ENCODE peak calls at places on chromosomes 3 and 15, in five cellular contexts. F is fibroblast of mammary gland, M is ELR, C is HS-27A, I is Daoy. Z is an unnamed sample.
A peak's percentile ranks its signal among the peaks of the same experiment; 100 is the strongest.

GRCh38 chr3:62529230-62529629 is 155.9 kb upstream of the FEZF2 start:
- DNase-seq in M (peak; percentile 45), F (peak; percentile 30), I (peak; percentile 32), C (no peak), Z (no peak)

GRCh38 chr15:78438595-78439285 is 724 bp downstream of the IREB2 start:
- DNase-seq in C (no peak), F (peak; percentile 30), I (peak; percentile 31), M (peak; percentile 59), Z (no peak)

GRCh38 chr3:10015476-10015904 is 10.7 kb upstream of the FANCD2 start:
- DNase-seq in F (peak; percentile 97), I (peak; percentile 36), M (peak; percentile 76), C (no peak), Z (peak; percentile 30)

GRCh38 chr3:179750720-179751328 is 98.0 kb downstream of the USP13 start:
- DNase-seq in I (no peak), M (peak; percentile 41), C (no peak), F (peak; percentile 39), Z (no peak)

GRCh38 chr3:47577583-47578118 is 1.0 kb downstream of the CSPG5 start:
- DNase-seq in C (no peak), M (no peak), F (no peak), I (peak; percentile 19), Z (no peak)

GRCh38 chr15:45151998-45152828 is 22.4 kb downstream of the DUOX1 start:
- DNase-seq in I (no peak), F (no peak), C (no peak), M (no peak), Z (no peak)

GRCh38 chr3:131193671-131194291 is 167.1 kb downstream of the NEK11 start:
- DNase-seq in M (peak; percentile 7), I (no peak), F (no peak), C (no peak), Z (no peak)

GRCh38 chr3:50235716-50236483 is at the start of gene GNAI2:
- DNase-seq in F (peak; percentile 96), C (peak; percentile 95), M (peak; percentile 98), I (peak; percentile 98), Z (peak; percentile 98)

GRCh38 chr3:56958879-56959607 is 101.4 kb upstream of the SPATA12 start:
- DNase-seq in I (no peak), F (no peak), C (no peak), M (no peak), Z (no peak)

GRCh38 chr3:69129531-69129930 is 7.1 kb upstream of the LMOD3 start:
- DNase-seq in M (no peak), C (no peak), F (peak; percentile 77), I (no peak), Z (no peak)

GRCh38 chr15:77797270-77797669 is 164.6 kb upstream of the LINGO1 start:
- DNase-seq in F (no peak), C (no peak), M (no peak), I (no peak), Z (no peak)

GRCh38 chr3:9781551-9781950 is 10.7 kb downstream of the TADA3 start:
- DNase-seq in I (no peak), C (no peak), M (no peak), F (no peak), Z (no peak)

GRCh38 chr15:86711476-86711875 is 631.8 kb downstream of the AGBL1 start:
- DNase-seq in M (no peak), I (no peak), C (no peak), F (no peak), Z (no peak)

GRCh38 chr3:177977381-177978158 is 558.7 kb upstream of the KCNMB2 start:
- DNase-seq in M (peak; percentile 99), C (peak; percentile 81), I (peak; percentile 90), F (peak; percentile 97), Z (peak; percentile 58)

GRCh38 chr15:40115670-40116093 is 7.0 kb upstream of the BMF start:
- DNase-seq in M (no peak), F (no peak), C (no peak), I (peak; percentile 44), Z (no peak)

GRCh38 chr3:149634072-149634471 is 23.8 kb downstream of the WWTR1 start:
- DNase-seq in F (no peak), I (no peak), C (no peak), M (no peak), Z (no peak)

GRCh38 chr3:5016218-5017161 is 37.3 kb downstream of the BHLHE40 start:
- DNase-seq in M (peak; percentile 62), C (no peak), I (peak; percentile 88), F (peak; percentile 65), Z (no peak)

GRCh38 chr15:87354661-87355410 is 901.7 kb downstream of the NTRK3 start:
- DNase-seq in F (peak; percentile 55), M (peak; percentile 90), C (no peak), I (peak; percentile 66), Z (no peak)

GRCh38 chr3:127275287-127275781 is 12.5 kb downstream of the PRR20G start:
- DNase-seq in I (peak; percentile 17), M (peak; percentile 19), C (no peak), F (peak; percentile 37), Z (no peak)

GRCh38 chr15:94327356-94327936 is 96.1 kb downstream of the MCTP2 start:
- DNase-seq in I (peak; percentile 33), C (no peak), F (peak; percentile 48), M (peak; percentile 19), Z (no peak)

GRCh38 chr3:73037369-73037699 is 24.1 kb upstream of the EBLN2 start:
- DNase-seq in M (peak; percentile 64), I (peak; percentile 12), F (peak; percentile 39), C (peak; percentile 51), Z (no peak)

GRCh38 chr3:48301020-48301813 is 32.2 kb downstream of the SPINK8 start:
- DNase-seq in C (peak; percentile 73), M (peak; percentile 92), I (peak; percentile 87), F (peak; percentile 89), Z (peak; percentile 56)

GRCh38 chr3:140053011-140053702 is 118.2 kb downstream of the CLSTN2 start:
- DNase-seq in I (no peak), M (no peak), F (no peak), C (no peak), Z (no peak)

Z was measured in amniotic stem cell.